ENCODE peak calls at places on chromosomes 11 and 22, in ten cellular contexts. E, G, M, D, H, N, X, C, Z and J are unnamed samples.

GRCh38 chr11:19714387-19715363 is 2.0 kb downstream of the NAV2 start:
- DNase-seq in G (peak), H (no peak), X (no peak), D (peak), N (peak), M (no peak), E (no peak), C (peak), Z (no peak), J (no peak)

GRCh38 chr22:30265851-30266444 is 703 bp downstream of the OSM start:
- DNase-seq in X (no peak), N (no peak), H (no peak), C (no peak), E (peak), G (no peak), Z (no peak), D (peak), M (peak), J (peak)

GRCh38 chr11:44366741-44367140 is 56.8 kb upstream of the ALX4 start:
- DNase-seq in H (no peak), M (no peak), G (no peak), E (no peak), C (no peak), Z (no peak), N (no peak), X (no peak), D (peak), J (no peak)

GRCh38 chr11:7575841-7576451 is 62.1 kb downstream of the PPFIBP2 start:
- DNase-seq in M (no peak), E (no peak), G (no peak), Z (no peak), N (no peak), C (no peak), D (peak), H (no peak), X (peak), J (no peak)

GRCh38 chr11:102010776-102011500 is 36.3 kb upstream of the CFAP300 start:
- DNase-seq in X (peak), E (no peak), M (no peak), H (no peak), N (no peak), D (peak), G (peak), Z (no peak), C (peak), J (no peak)

GRCh38 chr11:69680688-69681087 is 5.5 kb upstream of the LTO1 start:
- DNase-seq in X (no peak), E (no peak), Z (no peak), G (no peak), M (no peak), N (no peak), D (no peak), H (no peak), C (no peak), J (no peak)

GRCh38 chr11:74487875-74488274 is 5.6 kb downstream of the LIPT2 start:
- DNase-seq in C (no peak), D (no peak), H (no peak), X (peak), E (no peak), Z (no peak), M (no peak), G (peak), N (no peak), J (no peak)

GRCh38 chr11:118200901-118201680 is 23.7 kb downstream of the JAML start:
- DNase-seq in E (peak), Z (no peak), C (no peak), X (no peak), D (no peak), G (no peak), N (no peak), H (no peak), M (peak), J (peak)

GRCh38 chr11:57800444-57801184 is 39.0 kb downstream of the CTNND1 start:
- DNase-seq in C (peak), E (no peak), G (peak), M (no peak), Z (peak), D (peak), N (peak), X (peak), H (peak), J (peak)

GRCh38 chr11:120710354-120711187 is 199.0 kb downstream of the GRIK4 start:
- DNase-seq in C (peak), H (no peak), N (no peak), M (no peak), X (peak), Z (no peak), D (peak), E (no peak), G (peak), J (no peak)

GRCh38 chr22:36360871-36361383 is 26.8 kb downstream of the MYH9 start:
- DNase-seq in Z (no peak), X (no peak), C (no peak), H (no peak), N (no peak), M (no peak), D (peak), G (peak), E (no peak), J (no peak)

GRCh38 chr22:36226189-36226588 is 13.1 kb downstream of the APOL2 start:
- DNase-seq in Z (no peak), X (no peak), N (no peak), D (no peak), H (no peak), C (no peak), E (no peak), G (no peak), M (no peak), J (no peak)

GRCh38 chr11:69125861-69126260 is 29.9 kb upstream of the SMIM38 start:
- DNase-seq in D (no peak), C (no peak), H (no peak), N (no peak), M (no peak), Z (no peak), G (no peak), X (no peak), E (no peak), J (no peak)

GRCh38 chr11:108472681-108473080 is 5.4 kb upstream of the C11orf65 start:
- DNase-seq in N (no peak), M (no peak), G (no peak), D (no peak), X (no peak), H (no peak), C (no peak), Z (no peak), E (no peak), J (no peak)

GRCh38 chr11:35978891-35979290 is 35.0 kb downstream of the LDLRAD3 start:
- DNase-seq in H (no peak), E (no peak), X (no peak), G (no peak), N (no peak), C (no peak), Z (no peak), D (no peak), M (no peak), J (no peak)

GRCh38 chr11:114399903-114400221 is 449 bp downstream of the C11orf71 start:
- DNase-seq in D (peak), G (peak), C (no peak), E (no peak), Z (peak), N (no peak), X (peak), H (no peak), M (no peak), J (no peak)

GRCh38 chr11:74678591-74679512 is 52.4 kb downstream of the CHRDL2 start:
- DNase-seq in Z (no peak), H (no peak), G (no peak), M (no peak), E (no peak), D (peak), N (no peak), X (no peak), C (no peak), J (no peak)

GRCh38 chr11:95505927-95506426 is 275.0 kb upstream of the SESN3 start:
- DNase-seq in M (no peak), Z (no peak), E (no peak), C (peak), X (no peak), D (no peak), G (peak), N (no peak), H (no peak), J (no peak)

GRCh38 chr11:60870276-60870675 is 2.9 kb downstream of the ZP1 start:
- DNase-seq in D (peak), E (no peak), Z (no peak), M (no peak), C (no peak), X (no peak), N (no peak), G (no peak), H (no peak), J (no peak)

GRCh38 chr22:24325105-24325757 is 54.6 kb downstream of the SPECC1L start:
- DNase-seq in N (peak), H (peak), C (peak), G (peak), Z (no peak), E (no peak), X (peak), D (no peak), M (no peak), J (peak)

GRCh38 chr22:32325416-32325801 is 32.3 kb upstream of the RFPL3 start:
- DNase-seq in N (no peak), E (no peak), C (no peak), Z (no peak), G (no peak), H (no peak), X (no peak), M (no peak), D (peak), J (peak)

GRCh38 chr22:31947296-31947695 is 3.0 kb downstream of the YWHAH start:
- DNase-seq in G (peak), X (peak), D (no peak), E (no peak), M (peak), N (no peak), Z (no peak), H (no peak), C (peak), J (peak)